ENCODE peak calls at places on chromosomes 5 and 9, in eight cellular contexts. One of them, this sample, is unnamed.

GRCh38 chr9:21681641-21682040 is 120.8 kb upstream of the MTAP start:
- DNase-seq in DMS153: no peak
- DNase-seq in astrocyte of the cerebellum: no peak
- DNase-seq in T-cell: no peak
- DNase-seq in HFF-Myc: no peak
- DNase-seq in NCI-H1417: no peak
- DNase-seq in adipocyte: peak; percentile 78
- DNase-seq in stromal cell of bone marrow: peak; percentile 84
- DNase-seq in this sample: no peak

GRCh38 chr5:173229381-173229959 is 5.5 kb downstream of the NKX2-5 start:
- DNase-seq in NCI-H1417: no peak
- DNase-seq in DMS153: no peak
- DNase-seq in T-cell: no peak
- DNase-seq in stromal cell of bone marrow: no peak
- DNase-seq in adipocyte: no peak
- DNase-seq in HFF-Myc: no peak
- DNase-seq in astrocyte of the cerebellum: no peak
- DNase-seq in this sample: no peak

GRCh38 chr5:1003296-1003937 is 5.2 kb upstream of the NKD2 start:
- DNase-seq in NCI-H1417: peak; percentile 98
- DNase-seq in HFF-Myc: no peak
- DNase-seq in astrocyte of the cerebellum: no peak
- DNase-seq in adipocyte: no peak
- DNase-seq in stromal cell of bone marrow: no peak
- DNase-seq in T-cell: peak; percentile 33
- DNase-seq in DMS153: peak; percentile 89
- DNase-seq in this sample: peak; percentile 13

GRCh38 chr5:98783051-98783649 is 9.7 kb downstream of the RGMB start:
- DNase-seq in HFF-Myc: no peak
- DNase-seq in T-cell: no peak
- DNase-seq in adipocyte: no peak
- DNase-seq in DMS153: no peak
- DNase-seq in astrocyte of the cerebellum: no peak
- DNase-seq in NCI-H1417: no peak
- DNase-seq in stromal cell of bone marrow: no peak
- DNase-seq in this sample: no peak

GRCh38 chr9:7117676-7118561 is 360.1 kb downstream of the KDM4C start:
- DNase-seq in HFF-Myc: peak; percentile 15
- DNase-seq in adipocyte: peak; percentile 84
- DNase-seq in T-cell: no peak
- DNase-seq in astrocyte of the cerebellum: no peak
- DNase-seq in stromal cell of bone marrow: peak; percentile 68
- DNase-seq in NCI-H1417: peak; percentile 41
- DNase-seq in DMS153: peak; percentile 45
- DNase-seq in this sample: no peak

GRCh38 chr5:150777685-150778084 is 872 bp upstream of the SMIM3 start:
- DNase-seq in NCI-H1417: no peak
- DNase-seq in HFF-Myc: no peak
- DNase-seq in astrocyte of the cerebellum: no peak
- DNase-seq in stromal cell of bone marrow: no peak
- DNase-seq in DMS153: no peak
- DNase-seq in adipocyte: no peak
- DNase-seq in T-cell: no peak
- DNase-seq in this sample: no peak

GRCh38 chr5:165460911-165461310 is 1955.5 kb downstream of the MAT2B start:
- DNase-seq in adipocyte: no peak
- DNase-seq in T-cell: no peak
- DNase-seq in NCI-H1417: no peak
- DNase-seq in stromal cell of bone marrow: peak; percentile 2
- DNase-seq in DMS153: no peak
- DNase-seq in astrocyte of the cerebellum: no peak
- DNase-seq in HFF-Myc: no peak
- DNase-seq in this sample: no peak

GRCh38 chr9:73565833-73566465 is 414.3 kb downstream of the ANXA1 start:
- DNase-seq in adipocyte: peak; percentile 62
- DNase-seq in NCI-H1417: peak; percentile 74
- DNase-seq in T-cell: no peak
- DNase-seq in astrocyte of the cerebellum: peak; percentile 54
- DNase-seq in HFF-Myc: no peak
- DNase-seq in DMS153: peak; percentile 30
- DNase-seq in stromal cell of bone marrow: peak; percentile 38
- DNase-seq in this sample: peak; percentile 58

GRCh38 chr9:75130621-75131020 is 42.3 kb downstream of the OSTF1 start:
- DNase-seq in stromal cell of bone marrow: no peak
- DNase-seq in adipocyte: peak; percentile 76
- DNase-seq in NCI-H1417: no peak
- DNase-seq in DMS153: no peak
- DNase-seq in HFF-Myc: peak; percentile 42
- DNase-seq in T-cell: no peak
- DNase-seq in astrocyte of the cerebellum: peak; percentile 16
- DNase-seq in this sample: no peak

GRCh38 chr9:37246825-37247224 is 126.5 kb downstream of the ZCCHC7 start:
- DNase-seq in astrocyte of the cerebellum: no peak
- DNase-seq in NCI-H1417: no peak
- DNase-seq in DMS153: no peak
- DNase-seq in stromal cell of bone marrow: no peak
- DNase-seq in adipocyte: no peak
- DNase-seq in HFF-Myc: no peak
- DNase-seq in T-cell: no peak
- DNase-seq in this sample: no peak

GRCh38 chr5:140344683-140345423 is 1.6 kb downstream of the HBEGF start:
- DNase-seq in DMS153: no peak
- DNase-seq in stromal cell of bone marrow: no peak
- DNase-seq in astrocyte of the cerebellum: no peak
- DNase-seq in HFF-Myc: no peak
- DNase-seq in T-cell: no peak
- DNase-seq in NCI-H1417: no peak
- DNase-seq in adipocyte: no peak
- DNase-seq in this sample: no peak

GRCh38 chr5:116998024-116998423 is 423.4 kb upstream of the SEMA6A start:
- DNase-seq in astrocyte of the cerebellum: no peak
- DNase-seq in DMS153: no peak
- DNase-seq in NCI-H1417: no peak
- DNase-seq in HFF-Myc: no peak
- DNase-seq in adipocyte: no peak
- DNase-seq in T-cell: no peak
- DNase-seq in stromal cell of bone marrow: no peak
- DNase-seq in this sample: no peak

GRCh38 chr5:91111473-91112238 is 271.5 kb downstream of the ARRDC3 start:
- DNase-seq in adipocyte: peak; percentile 22
- DNase-seq in HFF-Myc: no peak
- DNase-seq in stromal cell of bone marrow: no peak
- DNase-seq in astrocyte of the cerebellum: no peak
- DNase-seq in T-cell: no peak
- DNase-seq in DMS153: no peak
- DNase-seq in NCI-H1417: no peak
- DNase-seq in this sample: no peak

GRCh38 chr5:132457371-132458225 is 33.0 kb downstream of the IRF1 start:
- DNase-seq in astrocyte of the cerebellum: no peak
- DNase-seq in T-cell: no peak
- DNase-seq in NCI-H1417: no peak
- DNase-seq in stromal cell of bone marrow: peak; percentile 43
- DNase-seq in adipocyte: peak; percentile 78
- DNase-seq in DMS153: no peak
- DNase-seq in HFF-Myc: no peak
- DNase-seq in this sample: no peak

This sample was measured in NCI-H82.